ENCODE peak calls at places on chromosomes 7 and 10, in five cellular contexts. One of them, this sample, is unnamed.

GRCh38 chr7:151503902-151504714 is 15.6 kb downstream of the RHEB start:
- DNase-seq in hepatocyte: peak
- DNase-seq in AG10803: peak
- DNase-seq in neural crest cell: no peak
- DNase-seq in foreskin keratinocyte: peak
- DNase-seq in this sample: no peak

GRCh38 chr10:102405108-102405561 is 9.6 kb downstream of the NFKB2 start:
- DNase-seq in neural crest cell: no peak
- DNase-seq in hepatocyte: no peak
- DNase-seq in foreskin keratinocyte: no peak
- DNase-seq in AG10803: no peak
- DNase-seq in this sample: no peak

GRCh38 chr10:129775681-129776080 is 188.4 kb downstream of the EBF3 start:
- DNase-seq in foreskin keratinocyte: no peak
- DNase-seq in hepatocyte: no peak
- DNase-seq in neural crest cell: no peak
- DNase-seq in AG10803: no peak
- DNase-seq in this sample: no peak

GRCh38 chr10:44696496-44696895 is 214.6 kb upstream of the TMEM72 start:
- DNase-seq in hepatocyte: peak
- DNase-seq in neural crest cell: no peak
- DNase-seq in foreskin keratinocyte: no peak
- DNase-seq in AG10803: peak
- DNase-seq in this sample: no peak

GRCh38 chr10:929965-930364 is 1.5 kb downstream of the LARP4B start:
- DNase-seq in foreskin keratinocyte: no peak
- DNase-seq in AG10803: no peak
- DNase-seq in neural crest cell: no peak
- DNase-seq in hepatocyte: no peak
- DNase-seq in this sample: peak

GRCh38 chr7:105213619-105214018 is 175.1 kb downstream of the SRPK2 start:
- DNase-seq in hepatocyte: no peak
- DNase-seq in AG10803: no peak
- DNase-seq in foreskin keratinocyte: no peak
- DNase-seq in neural crest cell: no peak
- DNase-seq in this sample: no peak

GRCh38 chr7:38382627-38383026 is 109.2 kb upstream of the TARP start:
- DNase-seq in neural crest cell: no peak
- DNase-seq in hepatocyte: no peak
- DNase-seq in foreskin keratinocyte: no peak
- DNase-seq in AG10803: peak
- DNase-seq in this sample: no peak

GRCh38 chr7:5282464-5283316 is at the start of gene SLC29A4:
- DNase-seq in hepatocyte: peak
- DNase-seq in AG10803: peak
- DNase-seq in neural crest cell: peak
- DNase-seq in foreskin keratinocyte: no peak
- DNase-seq in this sample: peak

GRCh38 chr10:123140164-123140982 is 4.6 kb downstream of the HMX3 start:
- DNase-seq in AG10803: no peak
- DNase-seq in foreskin keratinocyte: no peak
- DNase-seq in hepatocyte: no peak
- DNase-seq in neural crest cell: no peak
- DNase-seq in this sample: no peak
- TF ChIP-seq CTCF in AG10803: no peak
- TF ChIP-seq CTCF in foreskin keratinocyte: peak
- TF ChIP-seq CTCF in hepatocyte: peak
- TF ChIP-seq CTCF in neural crest cell: peak
- TF ChIP-seq CTCF in this sample: peak

GRCh38 chr10:73096452-73097304 is at the start of gene P4HA1:
- DNase-seq in foreskin keratinocyte: peak
- DNase-seq in AG10803: peak
- DNase-seq in hepatocyte: peak
- DNase-seq in neural crest cell: peak
- DNase-seq in this sample: peak
- TF ChIP-seq CTCF in foreskin keratinocyte: peak
- TF ChIP-seq CTCF in AG10803: peak
- TF ChIP-seq CTCF in hepatocyte: peak
- TF ChIP-seq CTCF in neural crest cell: peak
- TF ChIP-seq CTCF in this sample: peak

GRCh38 chr7:91082854-91083495 is 181.3 kb upstream of the FZD1 start:
- DNase-seq in foreskin keratinocyte: no peak
- DNase-seq in neural crest cell: no peak
- DNase-seq in hepatocyte: peak
- DNase-seq in AG10803: peak
- DNase-seq in this sample: peak
- TF ChIP-seq CTCF in foreskin keratinocyte: peak
- TF ChIP-seq CTCF in neural crest cell: peak
- TF ChIP-seq CTCF in hepatocyte: peak
- TF ChIP-seq CTCF in AG10803: peak
- TF ChIP-seq CTCF in this sample: peak

GRCh38 chr7:867406-868188 is 8.8 kb upstream of the GET4 start:
- DNase-seq in neural crest cell: no peak
- DNase-seq in foreskin keratinocyte: peak
- DNase-seq in hepatocyte: no peak
- DNase-seq in AG10803: peak
- DNase-seq in this sample: no peak
- TF ChIP-seq CTCF in neural crest cell: no peak
- TF ChIP-seq CTCF in foreskin keratinocyte: peak
- TF ChIP-seq CTCF in hepatocyte: no peak
- TF ChIP-seq CTCF in AG10803: no peak
- TF ChIP-seq CTCF in this sample: no peak

GRCh38 chr7:81770823-81771222 is 976 bp upstream of the HGF start:
- DNase-seq in AG10803: no peak
- DNase-seq in hepatocyte: no peak
- DNase-seq in foreskin keratinocyte: peak
- DNase-seq in neural crest cell: no peak
- DNase-seq in this sample: no peak
- TF ChIP-seq CTCF in AG10803: no peak
- TF ChIP-seq CTCF in hepatocyte: no peak
- TF ChIP-seq CTCF in foreskin keratinocyte: no peak
- TF ChIP-seq CTCF in neural crest cell: no peak
- TF ChIP-seq CTCF in this sample: no peak

GRCh38 chr10:49465717-49466116 is 69.8 kb upstream of the DRGX start:
- DNase-seq in foreskin keratinocyte: no peak
- DNase-seq in neural crest cell: no peak
- DNase-seq in hepatocyte: no peak
- DNase-seq in AG10803: no peak
- DNase-seq in this sample: no peak

GRCh38 chr10:49457686-49458085 is 61.8 kb upstream of the DRGX start:
- DNase-seq in neural crest cell: no peak
- DNase-seq in foreskin keratinocyte: no peak
- DNase-seq in AG10803: peak
- DNase-seq in hepatocyte: peak
- DNase-seq in this sample: no peak

GRCh38 chr10:49458869-49459268 is 63.0 kb upstream of the DRGX start:
- DNase-seq in hepatocyte: no peak
- DNase-seq in foreskin keratinocyte: no peak
- DNase-seq in AG10803: no peak
- DNase-seq in neural crest cell: no peak
- DNase-seq in this sample: peak

DNA sequence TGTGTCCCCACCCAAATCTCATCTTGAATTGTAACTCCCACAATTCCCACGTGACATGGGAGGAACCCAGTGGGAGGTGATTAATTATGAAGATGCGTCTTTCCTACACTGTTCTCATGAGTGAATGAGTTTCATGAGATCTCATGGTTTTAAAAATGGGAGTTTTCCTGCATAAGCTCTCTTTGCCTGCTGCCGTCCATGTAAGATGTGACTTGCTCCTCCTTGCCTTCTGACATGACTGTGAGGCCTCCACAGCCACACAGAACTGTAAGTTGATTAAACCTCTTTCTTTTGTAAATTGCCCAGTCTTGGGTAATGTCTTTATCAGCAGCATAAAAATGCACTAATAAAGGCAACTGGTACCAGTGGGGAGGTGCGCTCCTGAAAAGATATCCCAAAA is 67.7 kb upstream of the DRGX start:
- DNase-seq in neural crest cell: no peak
- DNase-seq in AG10803: no peak
- DNase-seq in hepatocyte: no peak
- DNase-seq in foreskin keratinocyte: no peak
- DNase-seq in this sample: no peak
- TF ChIP-seq CTCF in neural crest cell: no peak
- TF ChIP-seq CTCF in AG10803: no peak
- TF ChIP-seq CTCF in hepatocyte: no peak
- TF ChIP-seq CTCF in foreskin keratinocyte: no peak
- TF ChIP-seq CTCF in this sample: no peak

This sample was measured in GM12865.